ENCODE peak calls at places on chromosomes 12 and 14, in four cellular contexts. One of them, this sample, is unnamed.

GRCh38 chr14:105974902-105975301 is 448.5 kb downstream of the TMEM121 start:
- DNase-seq in Calu3: peak; percentile 41
- DNase-seq in fibroblast of mammary gland: no peak
- DNase-seq in skeletal muscle cell: no peak
- DNase-seq in this sample: peak; percentile 11

GRCh38 chr14:69483765-69484443 is 624 bp upstream of the PLEKHD1 start:
- DNase-seq in Calu3: peak; percentile 35
- DNase-seq in fibroblast of mammary gland: no peak
- DNase-seq in skeletal muscle cell: peak; percentile 31
- DNase-seq in this sample: peak; percentile 73

GRCh38 chr12:111850526-111850925 is 8.5 kb downstream of the MAPKAPK5 start:
- DNase-seq in Calu3: no peak
- DNase-seq in fibroblast of mammary gland: no peak
- DNase-seq in skeletal muscle cell: no peak
- DNase-seq in this sample: no peak

GRCh38 chr12:5430639-5431603 is 987 bp upstream of the NTF3 start:
- DNase-seq in Calu3: no peak
- DNase-seq in fibroblast of mammary gland: no peak
- DNase-seq in skeletal muscle cell: no peak
- DNase-seq in this sample: peak; percentile 26

GRCh38 chr14:22794533-22794932 is 20.7 kb downstream of the SLC7A7 start:
- DNase-seq in Calu3: no peak
- DNase-seq in fibroblast of mammary gland: no peak
- DNase-seq in skeletal muscle cell: no peak
- DNase-seq in this sample: no peak

GRCh38 chr14:88326352-88327103 is 3.5 kb upstream of the KCNK10 start:
- DNase-seq in Calu3: peak; percentile 1
- DNase-seq in fibroblast of mammary gland: no peak
- DNase-seq in skeletal muscle cell: no peak
- DNase-seq in this sample: no peak

GRCh38 chr12:90290980-90291975 is 582.6 kb upstream of the ATP2B1 start:
- DNase-seq in Calu3: no peak
- DNase-seq in fibroblast of mammary gland: no peak
- DNase-seq in skeletal muscle cell: no peak
- DNase-seq in this sample: no peak

GRCh38 chr12:59632408-59632807 is 36.6 kb downstream of the SLC16A7 start:
- DNase-seq in Calu3: no peak
- DNase-seq in fibroblast of mammary gland: peak; percentile 14
- DNase-seq in skeletal muscle cell: no peak
- DNase-seq in this sample: peak; percentile 35

GRCh38 chr12:359091-359490 is 30.0 kb downstream of the KDM5A start:
- DNase-seq in Calu3: no peak
- DNase-seq in fibroblast of mammary gland: no peak
- DNase-seq in skeletal muscle cell: no peak
- DNase-seq in this sample: no peak

GRCh38 chr12:67039995-67040860 is 228.9 kb upstream of the CAND1 start:
- DNase-seq in Calu3: no peak
- DNase-seq in fibroblast of mammary gland: no peak
- DNase-seq in skeletal muscle cell: no peak
- DNase-seq in this sample: no peak

GRCh38 chr12:132357623-132358186 is 28.3 kb upstream of the GALNT9 start:
- DNase-seq in Calu3: no peak
- DNase-seq in fibroblast of mammary gland: no peak
- DNase-seq in skeletal muscle cell: no peak
- DNase-seq in this sample: no peak

GRCh38 chr14:63891148-63891964 is 38.6 kb downstream of the SYNE2 start:
- DNase-seq in Calu3: no peak
- DNase-seq in fibroblast of mammary gland: no peak
- DNase-seq in skeletal muscle cell: no peak
- DNase-seq in this sample: no peak

GRCh38 chr14:105074601-105075053 is 9.4 kb upstream of the GPR132 start:
- DNase-seq in Calu3: no peak
- DNase-seq in fibroblast of mammary gland: no peak
- DNase-seq in skeletal muscle cell: no peak
- DNase-seq in this sample: no peak

GRCh38 chr14:61269321-61270083 is 11.6 kb downstream of the TMEM30B start:
- DNase-seq in Calu3: peak; percentile 74
- DNase-seq in fibroblast of mammary gland: peak; percentile 72
- DNase-seq in skeletal muscle cell: no peak
- DNase-seq in this sample: peak; percentile 69

GRCh38 chr14:68820999-68821683 is 28.3 kb upstream of the ZFP36L1 start:
- DNase-seq in Calu3: no peak
- DNase-seq in fibroblast of mammary gland: no peak
- DNase-seq in skeletal muscle cell: no peak
- DNase-seq in this sample: no peak

GRCh38 chr12:89873745-89874144 is 165.1 kb upstream of the ATP2B1 start:
- DNase-seq in Calu3: no peak
- DNase-seq in fibroblast of mammary gland: peak; percentile 32
- DNase-seq in skeletal muscle cell: peak; percentile 43
- DNase-seq in this sample: peak; percentile 73

GRCh38 chr14:76236172-76237130 is 84.7 kb downstream of the GPATCH2L start:
- DNase-seq in Calu3: no peak
- DNase-seq in fibroblast of mammary gland: no peak
- DNase-seq in skeletal muscle cell: no peak
- DNase-seq in this sample: peak; percentile 66

GRCh38 chr12:26443309-26443708 is 247.9 kb downstream of the SSPN start:
- DNase-seq in Calu3: no peak
- DNase-seq in fibroblast of mammary gland: no peak
- DNase-seq in skeletal muscle cell: no peak
- DNase-seq in this sample: no peak

GRCh38 chr14:26526132-26526531 is 71.7 kb downstream of the NOVA1 start:
- DNase-seq in Calu3: no peak
- DNase-seq in fibroblast of mammary gland: peak; percentile 77
- DNase-seq in skeletal muscle cell: no peak
- DNase-seq in this sample: no peak

GRCh38 chr12:46524778-46525177 is 152.2 kb upstream of the SLC38A2 start:
- DNase-seq in Calu3: no peak
- DNase-seq in fibroblast of mammary gland: peak; percentile 99
- DNase-seq in skeletal muscle cell: peak; percentile 89
- DNase-seq in this sample: peak; percentile 95

GRCh38 chr12:122842505-122843405 is 7.5 kb downstream of the HIP1R start:
- DNase-seq in Calu3: no peak
- DNase-seq in fibroblast of mammary gland: no peak
- DNase-seq in skeletal muscle cell: no peak
- DNase-seq in this sample: no peak

GRCh38 chr14:59356298-59356697 is 108.9 kb downstream of the GPR135 start:
- DNase-seq in Calu3: no peak
- DNase-seq in fibroblast of mammary gland: no peak
- DNase-seq in skeletal muscle cell: no peak
- DNase-seq in this sample: no peak

GRCh38 chr14:22566845-22567244 is 22.2 kb downstream of the DAD1 start:
- DNase-seq in Calu3: no peak
- DNase-seq in fibroblast of mammary gland: no peak
- DNase-seq in skeletal muscle cell: no peak
- DNase-seq in this sample: no peak

GRCh38 chr12:11880424-11880823 is 190.3 kb upstream of the BCL2L14 start:
- DNase-seq in Calu3: no peak
- DNase-seq in fibroblast of mammary gland: no peak
- DNase-seq in skeletal muscle cell: no peak
- DNase-seq in this sample: no peak

GRCh38 chr12:125272252-125272980 is 207.2 kb downstream of the AACS start:
- DNase-seq in Calu3: no peak
- DNase-seq in fibroblast of mammary gland: no peak
- DNase-seq in skeletal muscle cell: no peak
- DNase-seq in this sample: no peak

GRCh38 chr14:87916103-87916885 is 76.7 kb downstream of the GALC start:
- DNase-seq in Calu3: no peak
- DNase-seq in fibroblast of mammary gland: no peak
- DNase-seq in skeletal muscle cell: no peak
- DNase-seq in this sample: no peak

GRCh38 chr12:56900583-56900982 is 33.6 kb downstream of the SDR9C7 start:
- DNase-seq in Calu3: no peak
- DNase-seq in fibroblast of mammary gland: peak; percentile 46
- DNase-seq in skeletal muscle cell: no peak
- DNase-seq in this sample: peak; percentile 46

GRCh38 chr12:98635657-98636323 is 8.8 kb downstream of the IKBIP start:
- DNase-seq in Calu3: no peak
- DNase-seq in fibroblast of mammary gland: peak; percentile 54
- DNase-seq in skeletal muscle cell: no peak
- DNase-seq in this sample: peak; percentile 57

GRCh38 chr14:98974113-98974512 is 297.9 kb downstream of the BCL11B start:
- DNase-seq in Calu3: peak; percentile 50
- DNase-seq in fibroblast of mammary gland: no peak
- DNase-seq in skeletal muscle cell: no peak
- DNase-seq in this sample: no peak

GRCh38 chr14:68039593-68039992 is 220.0 kb downstream of the RAD51B start:
- DNase-seq in Calu3: no peak
- DNase-seq in fibroblast of mammary gland: no peak
- DNase-seq in skeletal muscle cell: no peak
- DNase-seq in this sample: no peak

GRCh38 chr12:110995016-110995415 is 74.6 kb upstream of the MYL2 start:
- DNase-seq in Calu3: no peak
- DNase-seq in fibroblast of mammary gland: no peak
- DNase-seq in skeletal muscle cell: no peak
- DNase-seq in this sample: no peak

This sample was measured in LHCN-M2.